ENCODE peak calls at places on chromosome 17, in four cellular contexts. S is AG04449, E is PC-3, C is heart right ventricle. T is an unnamed sample.

GRCh38 chr17:10842658-10843057 is 4.8 kb upstream of the PIRT start:
- DNase-seq in S (no peak), E (no peak), C (no peak), T (no peak)

GRCh38 chr17:10186771-10187425 is 11.5 kb downstream of the GAS7 start:
- DNase-seq in S (no peak), E (no peak), C (no peak), T (no peak)

GRCh38 chr17:80619535-80620235 is 75.0 kb downstream of the RPTOR start:
- DNase-seq in S (no peak), E (peak; percentile 89), C (no peak), T (peak; percentile 27)

GRCh38 chr17:12765544-12765943 is 23.8 kb upstream of the ARHGAP44 start:
- DNase-seq in S (peak; percentile 78), E (peak; percentile 52), C (no peak), T (peak; percentile 89)

GRCh38 chr17:7977805-7978204 is 24.6 kb upstream of the GUCY2D start:
- DNase-seq in S (no peak), E (no peak), C (no peak), T (no peak)

GRCh38 chr17:80967404-80967872 is 24.2 kb upstream of the CHMP6 start:
- DNase-seq in S (no peak), E (no peak), C (no peak), T (no peak)

GRCh38 chr17:28997811-28998210 is 8.0 kb downstream of the SEZ6 start:
- DNase-seq in S (no peak), E (no peak), C (no peak), T (no peak)

GRCh38 chr17:46727572-46728348 is 90.7 kb downstream of the WNT3 start:
- DNase-seq in S (peak; percentile 65), E (peak; percentile 61), C (no peak), T (peak; percentile 79)

GRCh38 chr17:78125138-78125913 is 3.2 kb downstream of the TMC6 start:
- DNase-seq in S (no peak), E (no peak), C (peak; percentile 21), T (no peak)

GRCh38 chr17:79677646-79678045 is 53.1 kb upstream of the ENPP7 start:
- DNase-seq in S (no peak), E (no peak), C (no peak), T (no peak)

GRCh38 chr17:3827124-3827773 is 18.8 kb downstream of the NCBP3 start:
- DNase-seq in S (no peak), E (peak; percentile 75), C (no peak), T (peak; percentile 85)

GRCh38 chr17:78973196-78973595 is 6.5 kb downstream of the LGALS3BP start:
- DNase-seq in S (no peak), E (no peak), C (peak; percentile 55), T (no peak)

GRCh38 chr17:79388556-79389295 is 222.1 kb downstream of the RBFOX3 start:
- DNase-seq in S (no peak), E (peak; percentile 74), C (peak; percentile 57), T (peak; percentile 57)

GRCh38 chr17:32873114-32873513 is 3.8 kb downstream of the MYO1D start:
- DNase-seq in S (no peak), E (peak; percentile 36), C (no peak), T (no peak)

GRCh38 chr17:32870969-32871368 is 6.0 kb downstream of the MYO1D start:
- DNase-seq in S (no peak), E (no peak), C (no peak), T (peak; percentile 15)

GRCh38 chr17:32869345-32870026 is 7.4 kb downstream of the MYO1D start:
- DNase-seq in S (no peak), E (peak; percentile 39), C (no peak), T (no peak)

GRCh38 chr17:32871736-32872135 is 5.2 kb downstream of the MYO1D start:
- DNase-seq in S (no peak), E (no peak), C (no peak), T (no peak)

GRCh38 chr17:32870027-32870670 is 6.8 kb downstream of the MYO1D start:
- DNase-seq in S (no peak), E (no peak), C (no peak), T (no peak)
- H3K4me3 ChIP-seq in S (no peak overlapping the region), E (no peak overlapping the region), C (no peak overlapping the region), T (no peak overlapping the region)

DNA sequence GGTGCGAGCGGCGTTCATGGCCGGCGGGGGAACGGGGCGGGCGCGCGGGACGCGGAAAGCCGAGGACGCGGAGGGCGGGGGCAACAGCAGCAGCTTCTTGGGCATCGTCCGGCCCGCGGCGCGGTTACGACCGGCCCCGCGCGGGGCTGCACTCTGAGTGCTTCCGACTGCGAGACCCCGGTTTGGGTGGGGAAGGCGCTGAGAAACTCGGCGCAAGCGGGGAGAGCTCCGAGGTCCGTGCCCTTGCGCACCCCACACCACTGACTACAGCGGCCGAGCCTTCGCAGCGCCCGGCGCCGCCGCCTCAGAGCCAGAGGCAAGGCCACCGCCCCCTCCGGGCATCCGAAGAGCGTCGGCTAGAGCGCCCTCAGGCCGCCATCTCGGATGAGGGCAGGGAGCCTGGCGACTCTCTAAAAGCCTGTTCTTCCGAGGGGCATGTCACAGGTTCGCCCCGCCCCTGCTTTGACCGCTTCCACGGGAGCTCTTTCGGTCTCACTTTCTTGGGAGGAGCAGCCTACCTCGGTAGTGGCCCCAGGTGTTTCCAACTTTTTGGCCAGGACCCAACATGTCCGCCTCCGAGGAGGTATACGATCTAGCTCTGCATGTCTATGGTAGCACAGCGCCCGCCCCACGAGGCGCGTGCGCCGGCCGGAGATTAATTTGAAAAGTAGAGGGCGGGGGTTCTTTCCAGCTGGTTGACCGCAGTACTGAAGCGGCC is at the start of gene PRPSAP1:
- DNase-seq in S (no peak), E (peak; percentile 97), C (peak; percentile 86), T (peak; percentile 93)
- TF ChIP-seq CTCF in S (peak; percentile 64), E (no peak), C (peak; percentile 73), T (peak; percentile 66)

GRCh38 chr17:68598545-68598961 is 2.6 kb downstream of the FAM20A start:
- DNase-seq in S (no peak), E (no peak), C (no peak), T (no peak)

GRCh38 chr17:68599873-68600122 is 1.4 kb downstream of the FAM20A start:
- DNase-seq in S (no peak), E (no peak), C (peak; percentile 15), T (no peak)

GRCh38 chr17:68598074-68598473 is 3.1 kb downstream of the FAM20A start:
- DNase-seq in S (no peak), E (no peak), C (no peak), T (no peak)

GRCh38 chr17:68600123-68600880 is 865 bp downstream of the FAM20A start:
- DNase-seq in S (no peak), E (no peak), C (peak; percentile 55), T (no peak)

DNA sequence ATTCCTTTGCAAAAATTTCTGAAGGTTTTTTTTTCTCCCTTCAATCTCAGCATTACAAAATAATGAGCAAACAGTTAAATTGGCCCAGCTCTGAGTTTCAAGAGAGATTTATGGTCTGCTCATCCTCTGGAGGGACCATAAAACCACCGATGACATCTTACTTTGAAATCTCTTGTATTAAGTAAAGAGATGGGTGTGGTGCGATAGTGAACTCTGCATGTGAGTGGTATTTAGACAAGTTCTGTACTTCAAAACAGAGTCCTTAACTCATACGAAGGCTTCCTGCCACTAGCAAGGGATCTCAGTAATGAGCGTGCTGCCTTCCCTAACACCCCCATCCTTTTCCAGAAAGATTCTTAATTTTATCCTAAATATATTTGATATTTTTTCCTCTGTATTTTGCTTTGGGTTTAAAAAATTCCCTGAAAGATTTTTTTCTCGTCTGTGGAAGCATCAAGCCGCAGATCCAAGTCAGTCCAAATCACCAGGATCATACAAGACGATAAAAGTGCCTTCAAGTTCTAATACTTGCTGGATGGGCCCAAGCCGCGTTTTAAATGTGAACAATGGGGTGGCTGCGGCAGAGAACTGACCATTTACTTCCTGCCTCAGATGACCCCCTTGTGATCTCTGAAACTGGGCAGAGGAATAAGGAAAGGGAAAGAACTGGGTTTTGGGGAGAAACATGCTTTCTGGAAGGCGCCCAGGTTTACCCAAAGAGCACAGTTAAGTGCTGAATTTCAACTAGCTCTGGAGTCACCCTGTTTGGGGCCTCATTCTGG is 1.9 kb downstream of the FAM20A start:
- DNase-seq in S (no peak), E (peak; percentile 58), C (no peak), T (no peak)
- H3K4me3 ChIP-seq in S (no peak overlapping the region), E (no peak overlapping the region), C (peak overlapping the region; percentile 64), T (no peak overlapping the region)

GRCh38 chr17:44565866-44566443 is 8.7 kb downstream of the FZD2 start:
- DNase-seq in S (no peak), E (peak; percentile 47), C (no peak), T (no peak)
- TF ChIP-seq CTCF in S (peak; percentile 40), E (peak; percentile 90), C (no peak), T (peak; percentile 69)

DNA sequence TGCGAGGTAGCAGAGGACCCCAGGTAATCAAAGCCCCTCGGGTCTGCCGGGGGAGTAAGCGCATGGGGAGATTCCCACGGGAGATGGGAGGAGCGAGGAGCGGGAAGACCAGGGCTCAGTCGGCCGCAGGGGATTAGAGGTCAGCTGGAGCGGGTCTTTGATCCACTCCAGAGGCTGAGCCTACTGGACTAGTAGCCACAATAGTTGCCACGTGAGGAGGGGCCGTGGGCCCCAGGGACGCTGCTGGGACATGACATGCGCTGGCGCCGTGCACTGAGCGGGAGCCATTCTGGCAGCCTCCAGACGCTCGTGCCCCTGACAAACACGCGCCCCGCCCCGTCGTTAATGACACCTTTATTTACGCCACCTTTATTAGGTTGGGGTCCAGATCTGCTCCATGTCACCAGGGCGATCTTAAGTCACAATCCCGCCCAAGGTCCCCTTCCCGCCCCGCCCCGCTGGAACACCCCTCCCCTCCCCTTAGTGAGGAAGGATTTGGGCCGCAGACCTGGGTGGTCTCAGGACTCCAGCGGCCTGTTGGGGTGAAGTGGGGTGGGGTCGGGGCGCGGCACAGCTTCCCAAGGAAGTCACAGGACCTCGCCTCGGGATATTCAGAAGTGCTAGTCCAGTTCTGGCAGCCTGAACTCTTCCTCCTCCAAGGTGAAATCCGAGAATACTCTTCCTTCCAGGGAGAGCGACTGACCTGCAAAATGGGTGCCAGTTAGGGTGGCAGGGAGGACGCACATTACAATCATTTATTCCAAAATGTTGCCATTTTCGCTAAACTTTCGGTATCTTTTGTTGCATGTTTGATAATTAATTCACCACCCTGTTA is 15.0 kb downstream of the PPY start:
- DNase-seq in S (no peak), E (peak; percentile 36), C (peak; percentile 24), T (no peak)
- H3K4me3 ChIP-seq in S (no peak overlapping the region), E (peak overlapping the region; percentile 66), C (peak overlapping the region; percentile 44), T (no peak overlapping the region)

DNA sequence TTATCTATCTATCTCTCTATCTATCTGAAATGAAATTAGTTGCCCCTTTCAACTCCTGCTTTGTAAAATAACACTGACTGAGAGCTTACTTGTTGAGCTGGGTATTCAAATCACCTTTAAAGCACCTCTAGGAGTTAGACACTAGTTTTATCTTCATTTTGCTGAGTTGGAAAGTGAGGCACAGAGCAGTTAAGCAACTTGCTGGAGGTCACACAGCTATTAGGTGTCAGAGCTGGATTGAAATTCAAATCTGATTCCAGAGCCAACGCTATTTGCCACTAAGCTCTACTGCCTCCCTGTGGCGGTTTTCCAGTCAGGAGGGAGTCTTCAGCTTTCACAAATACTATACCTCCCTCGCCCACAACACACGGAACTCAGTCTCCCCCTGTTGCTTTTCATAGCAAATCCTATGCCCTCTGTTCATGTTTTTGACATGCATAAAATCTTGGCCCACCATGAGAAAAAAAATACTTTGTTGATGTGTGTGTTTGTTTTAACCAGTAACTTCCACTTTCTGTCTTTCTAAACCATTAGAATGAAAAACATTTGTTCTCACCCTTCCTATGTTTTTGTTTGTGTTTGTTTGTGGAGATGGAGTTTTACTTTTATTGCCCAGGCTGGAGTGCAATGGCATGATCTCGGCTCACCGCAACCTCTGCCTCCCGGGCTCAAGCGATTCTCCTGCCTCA is 74.8 kb upstream of the SMURF2 start:
- DNase-seq in S (no peak), E (peak; percentile 83), C (no peak), T (peak; percentile 78)
- TF ChIP-seq CTCF in S (peak; percentile 42), E (peak; percentile 93), C (peak; percentile 63), T (peak; percentile 75)